ENCODE peak calls at places on chromosomes 16 and 17, in six cellular contexts. H is amygdala; M is stimulated activated CD8-positive, alpha-beta memory T cell treated with anti-CD3 and anti-CD28 coated beads, Interleukin-7, amount 100 ng/mL, for 24 hours; S is IMR-90; I is HuH-7; B is HT1080. X is an unnamed sample.

GRCh38 chr16:67169642-67170167 is 633 bp upstream of the NOL3 start:
- DNase-seq in B (no peak), H (no peak), I (peak), M (no peak), S (no peak), X (no peak)

GRCh38 chr16:65054457-65054856 is 67.4 kb downstream of the CDH11 start:
- DNase-seq in I (no peak), H (no peak), M (no peak), B (no peak), S (peak), X (no peak)

GRCh38 chr17:47692137-47692894 is 1.6 kb upstream of the TBKBP1 start:
- DNase-seq in M (no peak), B (no peak), I (no peak), S (no peak), H (no peak), X (no peak)

GRCh38 chr17:4742133-4742532 is 2.4 kb upstream of the CXCL16 start:
- DNase-seq in M (no peak), H (no peak), S (no peak), I (no peak), B (no peak), X (no peak)

GRCh38 chr17:79298801-79299200 is 224.2 kb downstream of the ENGASE start:
- DNase-seq in M (no peak), B (no peak), S (no peak), I (no peak), H (no peak), X (no peak)

GRCh38 chr16:66878067-66878466 is 2.2 kb upstream of the PDP2 start:
- DNase-seq in I (no peak), M (no peak), S (no peak), B (peak), H (no peak), X (peak)

GRCh38 chr17:77963441-77963840 is 4.9 kb downstream of the TNRC6C start:
- DNase-seq in H (peak), B (peak), S (peak), M (no peak), I (no peak), X (peak)

GRCh38 chr16:28880589-28880915 is 2.3 kb downstream of the ATP2A1 start:
- DNase-seq in M (no peak), B (no peak), S (no peak), I (no peak), H (no peak), X (no peak)

GRCh38 chr17:49450735-49451134 is 36.1 kb upstream of the PHB1 start:
- DNase-seq in I (no peak), H (no peak), S (peak), B (peak), M (no peak), X (no peak)

GRCh38 chr17:17568772-17569195 is 22.7 kb downstream of the PEMT start:
- DNase-seq in H (no peak), S (peak), B (peak), I (peak), M (peak), X (peak)

GRCh38 chr17:17468217-17469010 is 8.4 kb upstream of the MED9 start:
- DNase-seq in S (no peak), H (no peak), I (no peak), M (no peak), B (no peak), X (no peak)

GRCh38 chr17:32992360-32993033 is 850 bp downstream of the SPACA3 start:
- DNase-seq in M (no peak), H (no peak), I (no peak), B (no peak), S (no peak), X (no peak)

GRCh38 chr16:83849434-83849833 is 41.7 kb downstream of the HSBP1 start:
- DNase-seq in H (no peak), I (no peak), M (no peak), B (no peak), S (no peak), X (no peak)

GRCh38 chr16:56414366-56414765 is 11.0 kb downstream of the AMFR start:
- DNase-seq in S (no peak), B (no peak), H (no peak), I (no peak), M (no peak), X (no peak)

GRCh38 chr16:88747588-88748301 is 37.3 kb downstream of the PIEZO1 start:
- DNase-seq in I (peak), M (no peak), H (no peak), S (no peak), B (no peak), X (peak)

GRCh38 chr17:48571024-48571818 is 6.9 kb downstream of the HOXB4 start:
- DNase-seq in S (peak), H (no peak), I (no peak), B (no peak), M (no peak), X (no peak)

GRCh38 chr17:44906010-44906646 is 6.9 kb upstream of the EFTUD2 start:
- DNase-seq in M (no peak), B (peak), I (no peak), H (no peak), S (peak), X (peak)

GRCh38 chr17:19284005-19284959 is 47.1 kb downstream of the EPN2 start:
- DNase-seq in M (no peak), H (no peak), I (no peak), B (no peak), S (no peak), X (no peak)

GRCh38 chr16:4538067-4538385 is 547 bp downstream of the CDIP1 start:
- DNase-seq in M (no peak), I (no peak), H (no peak), B (no peak), S (no peak), X (no peak)

GRCh38 chr17:798246-798645 is 16.1 kb downstream of the MRM3 start:
- DNase-seq in H (no peak), M (no peak), B (no peak), S (no peak), I (no peak), X (no peak)

GRCh38 chr16:64543401-64543800 is 578.5 kb downstream of the CDH11 start:
- DNase-seq in M (no peak), H (no peak), S (no peak), B (no peak), I (no peak), X (no peak)

GRCh38 chr17:64424318-64424717 is 24.6 kb upstream of the MILR1 start:
- DNase-seq in H (no peak), M (no peak), I (no peak), B (no peak), S (no peak), X (no peak)